ENCODE peak calls at places on chromosomes 13 and 19, in five cellular contexts. T is suprapubic skin, Z is testis, Y is sigmoid colon, W is spleen. U is an unnamed sample. For H3K27me3, the result is how much of the 10 kb centered on the place peaks cover.

GRCh38 chr13:41652735-41653361 is 195.5 kb downstream of the RGCC start:
- DNase-seq in W (no peak), Z (peak), Y (no peak), T (no peak), U (no peak)

GRCh38 chr13:81017525-81018152 is 676.7 kb upstream of the SPRY2 start:
- DNase-seq in W (no peak), T (no peak), Y (no peak), Z (no peak), U (no peak)

GRCh38 chr13:113648218-113648615 is 9.8 kb downstream of the ATP4B start:
- DNase-seq in Z (no peak), Y (peak), W (peak), T (peak), U (no peak)

GRCh38 chr13:76035711-76036110 is 399.6 kb downstream of the LMO7 start:
- DNase-seq in Z (no peak), T (no peak), W (no peak), Y (no peak), U (no peak)

GRCh38 chr19:54281008-54281728 is at the start of gene LILRB2:
- DNase-seq in W (no peak), Y (peak), Z (no peak), T (no peak), U (no peak)

GRCh38 chr19:9917322-9917721 is 19.0 kb downstream of the OLFM2 start:
- DNase-seq in Y (no peak), Z (peak), T (no peak), W (no peak), U (no peak)

GRCh38 chr13:106138620-106139019 is 396.8 kb downstream of the EFNB2 start:
- DNase-seq in W (no peak), Z (no peak), Y (no peak), T (no peak), U (no peak)

GRCh38 chr19:11361037-11361770 is 6.0 kb downstream of the PLPPR2 start:
- DNase-seq in Y (no peak), T (no peak), W (no peak), Z (peak), U (no peak)

GRCh38 chr13:59120297-59120843 is 1043.4 kb downstream of the DIAPH3 start:
- DNase-seq in W (no peak), Y (no peak), Z (no peak), T (no peak), U (no peak)

GRCh38 chr19:42301646-42302204 is at the start of gene PRR19:
- DNase-seq in Y (no peak), W (no peak), Z (no peak), T (no peak), U (no peak)

GRCh38 chr13:105276571-105276970 is 1258.9 kb downstream of the EFNB2 start:
- DNase-seq in W (no peak), T (no peak), Z (no peak), Y (no peak), U (no peak)

GRCh38 chr19:57789288-57789687 is 19.8 kb downstream of the ZNF586 start:
- DNase-seq in W (no peak), T (no peak), Z (no peak), Y (no peak), U (no peak)

GRCh38 chr19:30008169-30008568 is 66.1 kb downstream of the URI1 start:
- DNase-seq in Y (no peak), T (no peak), W (no peak), Z (no peak), U (no peak)

GRCh38 chr19:1748115-1748702 is 5.1 kb upstream of the ONECUT3 start:
- DNase-seq in T (no peak), Z (no peak), W (peak), Y (no peak), U (no peak)

GRCh38 chr19:1750343-1751021 is 2.8 kb upstream of the ONECUT3 start:
- DNase-seq in W (no peak), T (no peak), Y (no peak), Z (no peak), U (no peak)

GRCh38 chr19:1751367-1752008 is 1.8 kb upstream of the ONECUT3 start:
- DNase-seq in Z (no peak), Y (no peak), W (no peak), T (no peak), U (no peak)

GRCh38 chr19:1748703-1749341 is 4.5 kb upstream of the ONECUT3 start:
- DNase-seq in T (no peak), Y (no peak), Z (no peak), W (no peak), U (no peak)

DNA sequence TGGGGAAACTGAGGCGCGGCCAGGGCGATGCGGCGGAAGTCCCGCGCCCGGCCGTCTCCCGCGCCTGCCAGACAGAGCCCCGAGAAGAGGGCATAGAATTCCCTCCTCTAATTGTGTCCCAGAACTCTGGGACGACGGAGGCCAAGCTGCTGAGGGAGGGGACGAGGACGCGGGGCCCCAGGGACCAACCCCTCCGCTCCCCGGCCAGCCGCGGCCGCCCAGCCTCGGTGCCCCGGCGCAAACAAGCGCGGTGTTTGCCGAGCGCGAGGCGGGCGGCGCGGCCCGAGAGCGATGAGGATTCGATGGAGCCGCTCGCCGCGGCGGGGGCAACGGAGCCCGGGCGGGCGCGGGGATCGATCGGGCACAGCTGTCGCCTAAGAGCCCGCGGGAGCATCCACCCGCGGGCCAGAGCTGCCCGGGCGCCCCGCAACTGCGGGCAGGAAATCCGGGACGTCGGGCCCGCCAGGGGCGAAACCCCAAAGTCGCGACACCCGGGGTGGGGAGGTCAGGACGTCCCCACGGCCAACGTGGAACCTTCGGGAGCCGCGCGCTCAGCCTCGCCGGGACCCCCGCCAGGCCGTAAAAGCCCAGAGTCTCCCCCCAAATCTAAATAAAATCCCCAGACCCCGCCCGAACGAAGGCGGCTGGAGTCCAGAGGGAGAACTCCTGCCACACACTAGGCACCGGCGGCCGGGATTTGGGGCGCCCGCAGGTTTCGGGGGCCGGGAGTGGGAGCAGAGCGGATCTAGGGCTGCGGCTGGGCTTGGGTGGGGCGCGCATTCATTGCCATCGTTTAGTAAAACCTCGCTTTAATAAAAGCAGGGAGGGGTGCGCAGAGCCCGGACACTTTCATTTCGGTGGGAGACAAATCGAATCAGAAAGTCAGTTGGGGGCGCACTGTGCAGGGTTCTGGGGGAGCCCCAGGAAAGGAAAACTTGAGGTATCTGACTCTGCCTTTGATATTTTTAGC is 3.6 kb upstream of the ONECUT3 start:
- DNase-seq in W (no peak), T (no peak), Y (no peak), Z (no peak), U (no peak)
- H3K27me3 ChIP-seq in W (under half), T (half or more), Y (half or more), Z (under half), U (half or more)

DNA sequence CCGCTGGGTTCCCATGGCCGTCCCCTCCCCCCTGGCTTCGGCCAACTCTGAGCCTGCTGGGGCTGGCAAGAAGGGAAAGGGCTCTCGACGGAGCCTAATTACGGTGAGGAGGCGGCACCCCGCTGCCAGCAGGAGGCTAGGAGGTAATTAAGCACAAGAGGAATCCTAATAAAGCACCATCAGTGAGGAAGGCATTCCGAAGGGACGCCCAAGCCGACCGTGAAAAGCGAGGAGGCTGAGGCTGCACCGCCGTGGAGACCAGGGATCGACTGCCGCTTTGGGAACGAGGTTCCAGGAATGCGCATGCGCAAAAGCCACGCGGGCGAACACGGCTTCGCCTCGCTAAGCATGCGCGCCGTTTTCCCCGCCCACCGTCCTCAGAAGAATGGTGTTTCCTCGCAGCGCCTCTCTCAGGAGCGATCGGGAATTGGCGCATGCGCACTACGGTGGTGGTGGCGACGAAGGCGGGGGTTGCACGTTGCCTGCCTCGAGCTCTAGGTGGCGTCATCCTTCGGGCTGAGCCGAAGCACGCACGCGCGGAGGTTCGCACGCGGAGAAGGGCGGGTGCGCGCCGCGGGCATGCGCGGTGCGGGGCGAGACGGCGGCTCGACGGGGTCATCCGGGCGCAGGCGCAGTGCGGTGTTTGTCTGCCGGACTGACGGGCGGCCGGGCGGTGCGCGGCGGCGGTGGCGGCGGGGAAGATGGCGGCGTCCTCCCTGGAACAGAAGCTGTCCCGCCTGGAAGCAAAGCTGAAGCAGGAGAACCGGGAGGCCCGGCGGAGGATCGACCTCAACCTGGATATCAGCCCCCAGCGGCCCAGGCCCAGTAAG is at the start of gene MAP2K7:
- DNase-seq in Y (peak), T (peak), Z (peak), W (peak), U (peak)
- TF ChIP-seq POLR2A in Y (peak), T (no peak), Z (peak), W (no peak), U (peak)

GRCh38 chr13:45621950-45622349 is 6.4 kb upstream of the ERICH6B start:
- DNase-seq in Y (no peak), T (no peak), Z (no peak), W (no peak), U (peak)
- H3K27me3 ChIP-seq in Y (under half), T (under half), Z (under half), W (under half), U (under half)

DNA sequence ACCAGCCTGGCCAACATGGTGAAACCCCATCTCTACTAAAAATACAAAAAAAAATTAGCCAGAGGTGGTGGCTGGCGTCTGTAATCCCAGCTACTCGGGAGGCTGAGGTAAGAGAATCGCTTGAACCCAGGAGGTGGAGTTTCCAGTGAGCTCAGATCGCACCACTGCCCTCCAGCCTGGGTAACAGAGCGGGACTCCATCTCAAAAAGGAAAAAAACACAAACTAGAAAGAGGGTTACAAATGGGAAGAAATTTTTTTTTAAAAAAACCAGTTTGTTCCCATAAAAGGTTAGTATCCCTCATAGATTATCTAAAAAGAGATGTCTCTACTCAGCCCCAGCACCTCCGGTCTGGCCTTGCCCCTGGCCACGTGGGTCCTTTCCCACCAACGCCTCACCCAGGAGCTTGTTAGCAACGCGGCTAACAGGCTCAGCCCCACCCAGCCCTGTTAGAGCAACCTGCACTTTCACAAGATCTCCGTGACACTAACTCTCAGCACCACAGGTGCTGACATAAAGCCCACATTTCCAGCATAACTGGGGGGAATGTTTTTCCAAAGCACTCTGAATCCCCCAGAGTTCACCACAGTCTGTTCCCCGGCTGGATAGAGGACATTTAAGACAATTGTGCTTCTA is 4.3 kb downstream of the DMKN start:
- DNase-seq in W (peak), Y (no peak), T (no peak), Z (no peak), U (no peak)
- TF ChIP-seq POLR2A in W (no peak), Y (no peak), T (no peak), Z (no peak), U (no peak)

DNA sequence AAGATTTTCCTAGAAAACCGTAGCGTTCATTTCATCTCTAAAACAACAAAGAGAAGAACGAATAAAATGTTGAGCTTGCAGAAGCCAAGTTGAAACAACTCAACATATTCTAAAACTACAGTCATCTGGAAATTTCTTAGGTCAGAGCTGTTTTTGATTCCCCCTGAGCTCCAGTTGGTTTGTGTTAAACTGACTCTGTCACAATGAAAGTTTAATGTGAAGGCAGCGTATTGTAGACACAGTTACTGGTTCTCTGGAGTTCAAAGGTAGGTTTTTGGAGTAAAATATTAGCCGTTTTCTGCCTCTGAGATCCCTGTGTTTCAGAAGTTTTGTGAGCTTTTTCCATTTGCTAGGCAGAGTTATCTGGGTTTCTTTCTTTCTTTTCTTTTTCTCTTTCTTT is 2.2 kb downstream of the ARHGEF7 start:
- DNase-seq in Z (no peak), Y (no peak), T (no peak), W (no peak), U (no peak)
- H3K27me3 ChIP-seq in Z (under half), Y (half or more), T (half or more), W (under half), U (half or more)

GRCh38 chr19:56146904-56147303 is 5.8 kb downstream of the ZNF444 start:
- DNase-seq in W (no peak), Y (no peak), Z (peak), T (no peak), U (no peak)
- TF ChIP-seq POLR2A in W (no peak), Y (no peak), Z (no peak), T (no peak), U (no peak)

GRCh38 chr19:38441660-38442348 is 8.3 kb downstream of the RYR1 start:
- DNase-seq in T (no peak), Y (no peak), Z (no peak), W (no peak), U (no peak)
- H3K27me3 ChIP-seq in T (under half), Y (under half), Z (under half), W (under half), U (under half)

DNA sequence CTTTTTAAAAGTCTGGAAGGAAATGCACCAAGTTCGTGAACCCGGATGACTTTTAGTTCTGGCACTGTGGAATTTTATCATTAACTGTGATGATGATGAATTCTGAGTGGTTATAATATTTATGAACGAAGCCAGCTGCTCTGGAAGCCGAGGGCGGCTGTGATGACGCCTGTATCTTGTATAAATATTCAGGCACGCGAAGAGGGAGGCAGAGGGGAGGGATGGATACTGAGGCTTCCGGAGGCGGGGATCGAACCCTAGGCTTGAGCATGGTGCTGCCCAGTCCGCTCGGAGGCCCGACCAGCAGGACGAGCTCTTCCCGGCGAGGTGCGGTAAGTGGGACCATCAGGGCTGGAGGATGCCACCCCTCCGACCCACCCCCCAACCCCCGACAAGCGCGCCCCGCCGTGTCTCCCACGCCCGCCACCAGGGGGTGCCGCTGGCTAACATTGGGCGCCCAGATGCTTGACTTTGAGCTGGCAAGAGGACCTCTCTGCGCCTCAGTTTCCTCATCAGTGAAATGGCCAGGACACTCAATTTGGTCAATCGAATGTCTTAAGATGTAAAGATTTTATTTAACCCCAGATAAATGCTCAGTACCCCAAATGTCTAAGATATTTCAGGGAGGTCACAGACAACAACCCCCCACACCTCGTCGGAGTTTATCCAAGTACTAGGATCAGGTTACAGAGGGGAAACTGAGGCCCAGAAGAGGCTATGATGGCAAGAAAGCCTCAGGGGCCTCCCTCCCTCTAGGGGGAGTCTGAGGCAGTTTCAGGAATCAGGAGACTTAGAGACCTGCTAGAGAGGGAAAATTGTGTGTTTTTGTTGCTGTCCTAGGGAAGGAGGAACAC is 4.5 kb upstream of the RAB3A start:
- DNase-seq in Z (peak), T (no peak), W (peak), Y (peak), U (no peak)
- TF ChIP-seq POLR2A in Z (no peak), T (no peak), W (no peak), Y (no peak), U (no peak)

GRCh38 chr13:25169951-25170553 is 2.0 kb downstream of the AMER2 start:
- DNase-seq in W (no peak), Z (no peak), T (no peak), Y (no peak), U (peak)

GRCh38 chr13:25171170-25171516 is 945 bp downstream of the AMER2 start:
- DNase-seq in T (no peak), W (no peak), Z (no peak), Y (no peak), U (no peak)

GRCh38 chr13:25170554-25171107 is 1.5 kb downstream of the AMER2 start:
- DNase-seq in W (no peak), Y (no peak), Z (peak), T (no peak), U (no peak)

GRCh38 chr13:25172303-25172630 is 179 bp upstream of the AMER2 start:
- DNase-seq in W (no peak), Z (no peak), Y (no peak), T (no peak), U (peak)

DNA sequence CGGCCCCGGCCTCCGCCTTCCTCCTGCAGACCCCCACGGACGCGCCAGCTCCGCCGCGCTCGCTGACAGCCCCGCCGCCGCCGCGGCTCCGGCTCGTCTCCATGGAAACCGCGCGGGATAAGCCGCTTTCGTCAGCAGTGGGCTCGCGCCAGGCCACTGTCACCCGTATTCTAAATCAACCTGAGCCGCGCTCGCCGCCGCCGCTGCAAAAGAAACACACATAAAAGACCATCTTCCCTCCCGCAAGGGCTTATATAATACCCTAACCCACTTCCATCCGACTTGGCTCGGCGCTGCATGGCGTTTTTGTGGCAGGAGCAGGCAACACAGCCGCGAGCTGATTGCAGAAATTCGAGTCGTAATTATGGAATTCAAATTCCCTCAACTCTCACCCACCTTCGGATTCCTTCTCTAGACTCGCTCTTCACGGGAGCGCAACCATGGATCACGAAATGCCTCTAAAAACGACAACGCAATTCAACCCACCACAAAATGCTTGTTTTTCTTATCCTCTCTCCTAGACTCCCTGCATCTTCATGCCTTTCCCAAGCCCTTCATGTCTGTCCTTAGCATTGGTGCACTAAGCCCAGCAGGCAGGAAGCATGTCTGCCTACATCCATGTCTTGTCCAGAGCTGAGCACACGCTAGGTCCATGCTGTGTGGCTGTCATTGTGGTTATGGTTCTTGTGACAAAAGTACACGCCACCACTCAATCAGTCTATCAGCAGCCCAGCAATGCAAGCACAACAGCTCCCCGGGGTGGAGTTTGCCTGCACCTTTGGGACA is at the start of gene AMER2:
- DNase-seq in T (no peak), Y (peak), W (no peak), Z (peak), U (peak)
- H3K27me3 ChIP-seq in T (half or more), Y (under half), W (under half), Z (under half), U (under half)

GRCh38 chr13:77326905-77327604 is at the start of gene MYCBP2:
- DNase-seq in Y (peak), T (peak), W (peak), Z (peak), U (peak)
- TF ChIP-seq POLR2A in Y (peak), T (peak), W (peak), Z (peak), U (peak)

U was measured in esophagus muscularis mucosa.